ENCODE peak calls at places on chromosomes 2 and 18, in eight cellular contexts. B, Z, S, K, Y, T, U and J are unnamed samples.

GRCh38 chr2:215028231-215028630 is 110.2 kb downstream of the ABCA12 start:
- DNase-seq in B (peak; percentile 40), Z (no peak), S (no peak), K (no peak), Y (no peak), T (peak; percentile 34), U (no peak), J (no peak)

GRCh38 chr2:205865794-205866490 is 183.6 kb downstream of the NRP2 start:
- DNase-seq in B (no peak), Z (no peak), S (no peak), K (no peak), Y (no peak), T (no peak), U (no peak), J (no peak)

GRCh38 chr2:229734410-229734809 is 20.1 kb upstream of the DNER start:
- DNase-seq in B (no peak), Z (no peak), S (no peak), K (no peak), Y (no peak), T (no peak), U (no peak), J (no peak)

GRCh38 chr2:144890828-144891227 is 370.9 kb upstream of the ZEB2 start:
- DNase-seq in B (peak; percentile 36), Z (no peak), S (no peak), K (no peak), Y (no peak), T (peak; percentile 68), U (no peak), J (no peak)

GRCh38 chr2:47002480-47003381 is 87.1 kb upstream of the MCFD2 start:
- DNase-seq in B (peak; percentile 16), Z (no peak), S (peak; percentile 57), K (peak; percentile 50), Y (peak; percentile 12), T (peak; percentile 18), U (no peak), J (no peak)

GRCh38 chr2:130336150-130336876 is 6.4 kb upstream of the IMP4 start:
- DNase-seq in B (no peak), Z (no peak), S (no peak), K (no peak), Y (no peak), T (no peak), U (no peak), J (no peak)

GRCh38 chr2:63721082-63721424 is 120.6 kb upstream of the UGP2 start:
- DNase-seq in B (no peak), Z (no peak), S (no peak), K (no peak), Y (no peak), T (no peak), U (no peak), J (no peak)

GRCh38 chr2:158969717-158970521 is 1.5 kb downstream of the TANC1 start:
- DNase-seq in B (peak; percentile 34), Z (no peak), S (peak; percentile 20), K (peak; percentile 41), Y (peak; percentile 50), T (peak; percentile 40), U (no peak), J (peak; percentile 53)

GRCh38 chr2:69013123-69013836 is at the start of gene ANTXR1:
- DNase-seq in B (peak; percentile 67), Z (no peak), S (peak; percentile 51), K (peak; percentile 69), Y (peak; percentile 9), T (peak; percentile 85), U (no peak), J (peak; percentile 72)

GRCh38 chr2:160299540-160299939 is 99.5 kb upstream of the ITGB6 start:
- DNase-seq in B (no peak), Z (no peak), S (no peak), K (no peak), Y (no peak), T (peak; percentile 71), U (no peak), J (no peak)

GRCh38 chr2:222575618-222576017 is 80.3 kb downstream of the FARSB start:
- DNase-seq in B (no peak), Z (no peak), S (no peak), K (no peak), Y (no peak), T (no peak), U (no peak), J (no peak)
- TF ChIP-seq CTCF in B (no peak), Z (no peak), S (no peak), K (no peak), Y (no peak), T (no peak), U (no peak), J (no peak)

GRCh38 chr2:136796339-136796738 is 31.0 kb downstream of the THSD7B start:
- DNase-seq in B (no peak), Z (no peak), S (no peak), K (no peak), Y (no peak), T (no peak), U (no peak), J (no peak)
- TF ChIP-seq CTCF in B (peak; percentile 17), Z (peak; percentile 39), S (peak; percentile 24), K (peak; percentile 19), Y (no peak), T (no peak), U (no peak), J (peak; percentile 73)

DNA sequence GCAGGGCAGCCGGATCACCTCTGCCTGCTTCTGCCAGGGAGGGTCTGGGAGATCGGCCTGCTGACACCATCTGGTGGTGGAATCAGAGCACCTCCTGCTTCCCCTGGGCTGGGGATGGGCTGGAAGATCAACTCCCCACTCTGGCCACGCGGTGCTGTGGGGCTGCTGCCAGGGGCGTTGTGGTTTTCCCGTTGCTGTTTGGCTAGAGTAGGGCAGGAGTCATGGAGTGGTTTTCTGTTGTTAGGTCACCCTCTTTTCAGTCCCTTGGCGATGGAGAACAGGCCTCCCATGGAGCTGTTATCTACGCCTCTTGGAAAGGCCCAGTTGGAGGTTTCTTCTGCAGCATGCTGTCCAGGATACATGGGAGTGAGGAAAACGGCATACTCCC is 15.2 kb downstream of the BCL2L11 start:
- DNase-seq in B (no peak), Z (no peak), S (no peak), K (no peak), Y (peak; percentile 11), T (peak; percentile 73), U (no peak), J (peak; percentile 55)
- TF ChIP-seq CTCF in B (no peak), Z (no peak), S (peak; percentile 20), K (no peak), Y (no peak), T (peak; percentile 35), U (no peak), J (peak; percentile 57)

DNA sequence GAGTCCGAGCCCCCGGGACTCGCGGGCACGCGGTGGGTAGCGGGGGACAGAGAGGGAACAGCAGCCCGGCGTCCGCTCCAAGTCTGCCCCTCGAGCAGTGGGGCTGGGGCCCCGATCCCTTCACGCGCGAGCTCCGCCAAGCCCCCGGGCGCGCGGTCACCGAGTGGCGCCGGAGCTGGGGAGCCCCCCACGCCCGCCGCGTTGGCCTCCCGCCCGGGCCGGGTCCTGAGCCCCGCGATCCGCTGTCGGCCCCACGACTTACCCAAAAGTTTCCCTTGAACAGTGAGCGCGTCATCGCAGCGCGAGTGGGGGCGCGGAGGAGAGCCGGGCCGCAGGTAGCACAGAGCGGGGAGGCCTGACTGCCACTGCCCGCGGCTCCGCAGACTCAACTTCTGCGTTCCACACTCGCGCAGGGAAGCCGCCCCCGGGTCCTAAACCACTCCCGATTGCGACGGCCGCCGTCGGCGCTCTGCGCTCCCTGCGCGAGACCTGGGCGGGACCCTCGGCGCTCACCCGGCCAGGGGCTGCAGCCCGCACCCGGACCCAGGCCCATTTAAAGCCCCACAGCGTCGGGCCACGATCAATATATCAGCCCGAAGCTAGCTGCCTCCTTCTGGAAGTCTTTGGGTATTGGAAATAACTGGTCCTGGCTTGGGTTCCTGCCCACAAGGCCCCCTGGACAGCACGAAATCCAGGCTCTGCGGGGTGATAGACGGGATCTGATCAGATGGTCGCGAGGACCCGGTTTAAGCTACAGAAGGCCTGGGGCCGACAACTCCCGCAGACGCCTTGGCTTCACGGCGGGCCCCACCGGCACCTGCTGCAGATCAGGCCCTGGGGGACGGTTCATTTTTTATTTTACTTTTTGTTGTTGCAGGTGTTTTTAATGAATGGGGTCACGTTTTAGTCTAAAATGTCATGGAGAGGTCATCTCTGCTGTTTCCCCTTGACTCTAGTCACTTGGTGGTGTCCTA is at the start of gene PSTPIP2:
- DNase-seq in B (peak; percentile 44), Z (no peak), S (peak; percentile 62), K (peak; percentile 77), Y (peak; percentile 61), T (peak; percentile 64), U (peak; percentile 61), J (peak; percentile 49)
- TF ChIP-seq CTCF in B (peak; percentile 37), Z (no peak), S (peak; percentile 32), K (no peak), Y (no peak), T (no peak), U (no peak), J (peak; percentile 26)

DNA sequence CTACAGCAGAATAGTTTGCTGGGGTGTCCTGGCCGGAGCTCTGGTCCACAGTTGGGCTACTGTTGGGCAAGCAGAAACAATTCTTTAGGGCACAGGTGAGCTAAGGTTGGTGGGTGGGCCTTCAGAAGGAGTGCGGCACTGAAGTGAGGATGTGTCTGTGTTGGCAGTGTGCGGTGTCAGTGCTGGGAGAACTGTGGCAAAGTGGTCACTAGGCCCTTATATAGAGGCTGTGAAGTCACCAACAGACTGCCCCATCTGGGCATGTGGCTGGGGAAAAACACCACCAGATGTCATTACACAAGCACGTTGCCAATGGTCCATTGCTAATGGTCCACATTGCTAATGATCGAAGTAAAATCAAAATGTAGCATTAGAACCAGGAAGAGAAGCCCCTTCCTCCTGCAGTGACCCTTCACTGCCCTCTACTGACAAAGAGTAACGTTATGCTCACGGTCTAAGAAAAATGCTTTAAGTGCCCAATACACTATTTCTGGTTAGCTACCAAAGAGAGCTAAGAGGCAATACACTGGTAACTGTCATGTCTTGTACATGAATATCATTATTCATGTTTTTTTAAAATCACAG is 21.3 kb downstream of the SCN1A start:
- DNase-seq in B (no peak), Z (no peak), S (no peak), K (peak; percentile 12), Y (no peak), T (peak; percentile 73), U (no peak), J (peak; percentile 36)
- TF ChIP-seq CTCF in B (peak; percentile 29), Z (no peak), S (peak; percentile 57), K (peak; percentile 65), Y (no peak), T (peak; percentile 79), U (no peak), J (peak; percentile 79)

DNA sequence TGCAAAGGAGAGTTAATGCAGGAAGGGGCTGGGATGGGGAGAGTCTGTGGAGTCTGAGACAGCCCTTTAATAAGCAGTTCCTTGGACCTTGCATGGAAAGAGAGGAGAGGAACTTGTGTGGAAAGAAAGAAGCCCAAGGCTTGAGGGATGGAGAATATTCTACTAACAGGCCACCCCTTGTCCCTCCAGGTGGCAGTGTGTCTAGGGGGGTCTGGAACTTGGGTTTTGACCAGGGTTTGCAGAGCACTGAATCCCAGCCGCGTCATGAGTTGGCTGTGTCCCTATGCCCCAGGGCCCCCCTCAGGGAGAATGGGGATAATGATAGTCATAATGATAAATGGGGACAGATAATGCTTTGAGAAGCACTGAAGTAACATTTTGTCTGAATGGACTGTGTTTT is 15.0 kb downstream of the TCF7L1 start:
- DNase-seq in B (no peak), Z (no peak), S (no peak), K (no peak), Y (no peak), T (no peak), U (no peak), J (no peak)
- TF ChIP-seq CTCF in B (peak; percentile 12), Z (no peak), S (no peak), K (no peak), Y (no peak), T (no peak), U (no peak), J (no peak)